ENCODE peak calls at places on chromosomes 7 and 10, in seven cellular contexts. One of them, this sample, is unnamed.

GRCh38 chr10:46523881-46524470 is 32.5 kb downstream of the GPRIN2 start:
- DNase-seq in hepatocyte: peak
- DNase-seq in right lobe of liver: no peak
- DNase-seq in OCI-LY7: no peak
- DNase-seq in epithelial cell of esophagus: peak
- DNase-seq in CD8-positive, alpha-beta T cell: no peak
- DNase-seq in glutamatergic neuron: peak
- DNase-seq in this sample: no peak

GRCh38 chr10:110789604-110790428 is 81.9 kb upstream of the PDCD4 start:
- DNase-seq in hepatocyte: no peak
- DNase-seq in right lobe of liver: no peak
- DNase-seq in OCI-LY7: no peak
- DNase-seq in epithelial cell of esophagus: no peak
- DNase-seq in CD8-positive, alpha-beta T cell: no peak
- DNase-seq in glutamatergic neuron: peak
- DNase-seq in this sample: no peak

GRCh38 chr10:104259999-104260774 is 5.5 kb downstream of the GSTO1 start:
- DNase-seq in hepatocyte: peak
- DNase-seq in right lobe of liver: no peak
- DNase-seq in OCI-LY7: no peak
- DNase-seq in epithelial cell of esophagus: peak
- DNase-seq in CD8-positive, alpha-beta T cell: no peak
- DNase-seq in glutamatergic neuron: no peak
- DNase-seq in this sample: no peak

GRCh38 chr7:2048006-2048405 is 184.7 kb downstream of the MAD1L1 start:
- DNase-seq in hepatocyte: no peak
- DNase-seq in right lobe of liver: peak
- DNase-seq in OCI-LY7: no peak
- DNase-seq in epithelial cell of esophagus: no peak
- DNase-seq in CD8-positive, alpha-beta T cell: no peak
- DNase-seq in glutamatergic neuron: no peak
- DNase-seq in this sample: no peak

GRCh38 chr7:90224204-90224603 is 12.7 kb downstream of the STEAP2 start:
- DNase-seq in hepatocyte: no peak
- DNase-seq in right lobe of liver: no peak
- DNase-seq in OCI-LY7: no peak
- DNase-seq in epithelial cell of esophagus: no peak
- DNase-seq in CD8-positive, alpha-beta T cell: no peak
- DNase-seq in glutamatergic neuron: no peak
- DNase-seq in this sample: no peak

GRCh38 chr7:70673833-70674232 is 458.1 kb upstream of the GALNT17 start:
- DNase-seq in hepatocyte: no peak
- DNase-seq in right lobe of liver: no peak
- DNase-seq in OCI-LY7: no peak
- DNase-seq in epithelial cell of esophagus: no peak
- DNase-seq in CD8-positive, alpha-beta T cell: no peak
- DNase-seq in glutamatergic neuron: no peak
- DNase-seq in this sample: no peak

GRCh38 chr7:112134039-112134438 is 72.2 kb downstream of the DOCK4 start:
- DNase-seq in hepatocyte: no peak
- DNase-seq in right lobe of liver: no peak
- DNase-seq in OCI-LY7: no peak
- DNase-seq in epithelial cell of esophagus: no peak
- DNase-seq in CD8-positive, alpha-beta T cell: no peak
- DNase-seq in glutamatergic neuron: no peak
- DNase-seq in this sample: no peak

GRCh38 chr7:138979988-138980574 is 1.1 kb downstream of the KIAA1549 start:
- DNase-seq in hepatocyte: no peak
- DNase-seq in right lobe of liver: no peak
- DNase-seq in OCI-LY7: no peak
- DNase-seq in epithelial cell of esophagus: peak
- DNase-seq in CD8-positive, alpha-beta T cell: no peak
- DNase-seq in glutamatergic neuron: no peak
- DNase-seq in this sample: no peak

GRCh38 chr7:47611045-47611511 is 29.2 kb upstream of the TNS3 start:
- DNase-seq in hepatocyte: peak
- DNase-seq in right lobe of liver: peak
- DNase-seq in OCI-LY7: no peak
- DNase-seq in epithelial cell of esophagus: no peak
- DNase-seq in CD8-positive, alpha-beta T cell: no peak
- DNase-seq in glutamatergic neuron: no peak
- DNase-seq in this sample: no peak

GRCh38 chr7:149830997-149831729 is 7.0 kb upstream of the ZNF862 start:
- DNase-seq in hepatocyte: no peak
- DNase-seq in right lobe of liver: no peak
- DNase-seq in OCI-LY7: no peak
- DNase-seq in epithelial cell of esophagus: no peak
- DNase-seq in CD8-positive, alpha-beta T cell: no peak
- DNase-seq in glutamatergic neuron: no peak
- DNase-seq in this sample: no peak

GRCh38 chr7:149831730-149832219 is 6.4 kb upstream of the ZNF862 start:
- DNase-seq in hepatocyte: no peak
- DNase-seq in right lobe of liver: no peak
- DNase-seq in OCI-LY7: no peak
- DNase-seq in epithelial cell of esophagus: no peak
- DNase-seq in CD8-positive, alpha-beta T cell: no peak
- DNase-seq in glutamatergic neuron: no peak
- DNase-seq in this sample: no peak

GRCh38 chr7:149833495-149834130 is 4.6 kb upstream of the ZNF862 start:
- DNase-seq in hepatocyte: no peak
- DNase-seq in right lobe of liver: no peak
- DNase-seq in OCI-LY7: no peak
- DNase-seq in epithelial cell of esophagus: no peak
- DNase-seq in CD8-positive, alpha-beta T cell: no peak
- DNase-seq in glutamatergic neuron: no peak
- DNase-seq in this sample: no peak

GRCh38 chr7:149834601-149835000 is 3.6 kb upstream of the ZNF862 start:
- DNase-seq in hepatocyte: no peak
- DNase-seq in right lobe of liver: no peak
- DNase-seq in OCI-LY7: no peak
- DNase-seq in epithelial cell of esophagus: no peak
- DNase-seq in CD8-positive, alpha-beta T cell: no peak
- DNase-seq in glutamatergic neuron: no peak
- DNase-seq in this sample: no peak

GRCh38 chr7:149832332-149833041 is 5.7 kb upstream of the ZNF862 start:
- DNase-seq in hepatocyte: no peak
- DNase-seq in right lobe of liver: no peak
- DNase-seq in OCI-LY7: no peak
- DNase-seq in epithelial cell of esophagus: no peak
- DNase-seq in CD8-positive, alpha-beta T cell: no peak
- DNase-seq in glutamatergic neuron: no peak
- DNase-seq in this sample: no peak
- TF ChIP-seq CTCF in hepatocyte: no peak
- TF ChIP-seq CTCF in right lobe of liver: no peak
- TF ChIP-seq CTCF in OCI-LY7: no peak
- TF ChIP-seq CTCF in epithelial cell of esophagus: no peak
- TF ChIP-seq CTCF in CD8-positive, alpha-beta T cell: no peak
- TF ChIP-seq CTCF in glutamatergic neuron: no peak
- TF ChIP-seq CTCF in this sample: no peak

GRCh38 chr7:68629-69028 is 123.7 kb upstream of the FAM20C start:
- DNase-seq in hepatocyte: no peak
- DNase-seq in right lobe of liver: peak
- DNase-seq in OCI-LY7: no peak
- DNase-seq in epithelial cell of esophagus: no peak
- DNase-seq in CD8-positive, alpha-beta T cell: no peak
- DNase-seq in glutamatergic neuron: no peak
- DNase-seq in this sample: no peak
- TF ChIP-seq CTCF in hepatocyte: no peak
- TF ChIP-seq CTCF in right lobe of liver: no peak
- TF ChIP-seq CTCF in OCI-LY7: no peak
- TF ChIP-seq CTCF in epithelial cell of esophagus: peak
- TF ChIP-seq CTCF in CD8-positive, alpha-beta T cell: no peak
- TF ChIP-seq CTCF in glutamatergic neuron: no peak
- TF ChIP-seq CTCF in this sample: no peak

GRCh38 chr7:26280723-26281122 is 10.9 kb upstream of the SNX10 start:
- DNase-seq in hepatocyte: no peak
- DNase-seq in right lobe of liver: no peak
- DNase-seq in OCI-LY7: no peak
- DNase-seq in epithelial cell of esophagus: no peak
- DNase-seq in CD8-positive, alpha-beta T cell: no peak
- DNase-seq in glutamatergic neuron: no peak
- DNase-seq in this sample: no peak

GRCh38 chr7:26286157-26286556 is 5.5 kb upstream of the SNX10 start:
- DNase-seq in hepatocyte: no peak
- DNase-seq in right lobe of liver: no peak
- DNase-seq in OCI-LY7: no peak
- DNase-seq in epithelial cell of esophagus: no peak
- DNase-seq in CD8-positive, alpha-beta T cell: no peak
- DNase-seq in glutamatergic neuron: no peak
- DNase-seq in this sample: no peak

GRCh38 chr7:26280097-26280496 is 11.6 kb upstream of the SNX10 start:
- DNase-seq in hepatocyte: no peak
- DNase-seq in right lobe of liver: no peak
- DNase-seq in OCI-LY7: no peak
- DNase-seq in epithelial cell of esophagus: no peak
- DNase-seq in CD8-positive, alpha-beta T cell: no peak
- DNase-seq in glutamatergic neuron: no peak
- DNase-seq in this sample: no peak

GRCh38 chr7:26284477-26284876 is 7.2 kb upstream of the SNX10 start:
- DNase-seq in hepatocyte: no peak
- DNase-seq in right lobe of liver: no peak
- DNase-seq in OCI-LY7: no peak
- DNase-seq in epithelial cell of esophagus: peak
- DNase-seq in CD8-positive, alpha-beta T cell: no peak
- DNase-seq in glutamatergic neuron: no peak
- DNase-seq in this sample: no peak

DNA sequence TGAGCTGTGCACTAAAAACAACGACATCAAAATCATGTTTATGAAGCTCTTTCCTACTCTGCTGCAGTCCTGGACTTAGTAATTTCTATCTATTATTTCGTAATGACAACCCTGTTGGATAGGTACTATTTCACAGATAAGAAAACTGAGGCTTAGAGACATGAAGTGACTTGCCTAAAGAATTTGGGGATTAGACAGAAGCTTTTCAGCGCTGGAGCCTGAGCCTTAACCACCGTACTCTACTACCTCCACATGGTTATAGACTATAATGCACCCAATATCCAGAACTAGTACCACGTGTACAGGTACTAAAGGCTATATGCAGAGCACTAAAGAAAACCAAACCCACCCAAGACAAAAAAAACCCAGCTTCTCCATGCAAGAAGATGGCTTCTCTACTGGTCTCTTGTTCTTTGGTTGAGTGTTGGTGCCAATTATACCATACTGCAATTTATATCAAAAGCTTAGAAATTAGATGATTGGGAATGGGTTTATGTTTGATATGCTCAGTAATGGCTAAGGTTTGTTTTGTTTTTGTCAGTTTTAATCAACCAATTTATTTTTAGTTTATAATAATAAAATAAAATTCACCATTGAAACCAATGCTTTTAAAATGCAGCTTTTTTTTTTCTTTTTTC is 6.5 kb upstream of the SNX10 start:
- DNase-seq in hepatocyte: no peak
- DNase-seq in right lobe of liver: no peak
- DNase-seq in OCI-LY7: peak
- DNase-seq in epithelial cell of esophagus: peak
- DNase-seq in CD8-positive, alpha-beta T cell: no peak
- DNase-seq in glutamatergic neuron: no peak
- DNase-seq in this sample: no peak
- TF ChIP-seq CTCF in hepatocyte: no peak
- TF ChIP-seq CTCF in right lobe of liver: no peak
- TF ChIP-seq CTCF in OCI-LY7: peak
- TF ChIP-seq CTCF in epithelial cell of esophagus: peak
- TF ChIP-seq CTCF in CD8-positive, alpha-beta T cell: peak
- TF ChIP-seq CTCF in glutamatergic neuron: no peak
- TF ChIP-seq CTCF in this sample: no peak

DNA sequence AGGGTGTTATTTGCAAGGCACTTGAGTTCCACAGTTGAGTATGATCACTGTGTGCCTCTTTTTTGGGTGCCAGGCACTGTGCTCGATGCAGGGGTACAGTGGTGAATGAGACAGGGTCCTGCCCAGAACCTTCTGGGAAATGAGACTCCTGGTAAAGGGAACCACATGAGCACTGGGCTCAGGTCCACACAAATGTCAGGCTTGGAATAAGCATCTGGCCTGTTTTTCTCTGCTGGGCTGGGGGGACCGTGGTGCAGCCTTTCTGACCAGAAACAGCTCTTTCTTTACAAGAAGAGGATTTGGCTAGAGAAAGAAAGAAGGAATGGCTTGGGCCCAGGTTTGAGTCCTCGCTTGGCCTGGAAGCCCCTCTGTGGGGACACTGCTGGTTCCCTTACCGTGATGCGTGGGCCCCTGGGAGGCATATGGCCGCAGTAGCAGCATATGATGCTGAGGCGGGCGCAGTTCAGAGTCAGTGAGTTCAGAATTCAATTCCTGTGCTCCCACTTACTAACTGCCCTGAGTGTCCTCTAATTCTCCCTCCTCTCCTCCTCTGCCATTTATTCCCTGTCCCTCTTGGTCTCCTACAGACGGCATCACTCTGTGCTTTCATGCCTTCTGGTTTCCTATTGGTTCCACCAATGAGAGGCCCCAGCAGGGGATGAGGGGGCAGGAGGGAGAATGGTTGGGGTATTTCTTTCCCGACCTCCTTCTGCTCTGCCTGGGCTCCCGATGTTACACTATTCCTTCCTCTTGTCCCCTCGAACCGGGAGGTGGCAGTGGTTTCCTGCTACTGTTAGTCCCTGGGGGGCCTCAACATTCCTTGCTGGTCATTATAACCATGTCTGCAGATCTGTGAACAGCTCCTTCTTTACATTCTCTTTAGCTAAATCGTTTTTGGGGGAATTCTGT is 9.6 kb upstream of the KCP start:
- DNase-seq in hepatocyte: no peak
- DNase-seq in right lobe of liver: no peak
- DNase-seq in OCI-LY7: no peak
- DNase-seq in epithelial cell of esophagus: no peak
- DNase-seq in CD8-positive, alpha-beta T cell: no peak
- DNase-seq in glutamatergic neuron: no peak
- DNase-seq in this sample: no peak
- TF ChIP-seq CTCF in hepatocyte: no peak
- TF ChIP-seq CTCF in right lobe of liver: no peak
- TF ChIP-seq CTCF in OCI-LY7: no peak
- TF ChIP-seq CTCF in epithelial cell of esophagus: no peak
- TF ChIP-seq CTCF in CD8-positive, alpha-beta T cell: no peak
- TF ChIP-seq CTCF in glutamatergic neuron: no peak
- TF ChIP-seq CTCF in this sample: no peak

DNA sequence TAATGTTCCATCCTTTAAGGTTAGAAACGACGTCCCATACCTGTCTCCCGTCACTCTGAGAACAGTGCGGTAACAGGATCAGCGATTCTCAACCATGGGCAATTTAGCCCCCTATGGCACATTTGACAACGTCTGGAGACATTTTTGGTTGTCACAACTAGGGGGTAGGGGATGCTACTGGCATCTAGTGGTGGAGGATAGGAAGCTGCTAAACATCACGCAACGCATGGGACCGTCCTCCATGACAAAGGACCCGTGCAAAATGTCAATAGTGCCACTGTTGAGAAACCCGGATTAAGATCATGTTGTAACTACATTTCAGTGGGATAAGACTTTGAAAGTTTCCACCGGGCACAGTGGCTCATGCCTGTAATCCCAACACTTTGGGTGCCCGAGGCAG is 5.0 kb upstream of the PAXIP1 start:
- DNase-seq in hepatocyte: no peak
- DNase-seq in right lobe of liver: no peak
- DNase-seq in OCI-LY7: peak
- DNase-seq in epithelial cell of esophagus: peak
- DNase-seq in CD8-positive, alpha-beta T cell: no peak
- DNase-seq in glutamatergic neuron: peak
- DNase-seq in this sample: no peak
- TF ChIP-seq CTCF in hepatocyte: peak
- TF ChIP-seq CTCF in right lobe of liver: peak
- TF ChIP-seq CTCF in OCI-LY7: peak
- TF ChIP-seq CTCF in epithelial cell of esophagus: peak
- TF ChIP-seq CTCF in CD8-positive, alpha-beta T cell: no peak
- TF ChIP-seq CTCF in glutamatergic neuron: no peak
- TF ChIP-seq CTCF in this sample: no peak